ENCODE peak calls at places on chromosome 3, in six cellular contexts. H is aorta, F is BE2C, C is H7, T is right lobe of liver, M is ascending aorta. O is an unnamed sample.

GRCh38 chr3:170095771-170096170 is 58.0 kb downstream of the GPR160 start:
- DNase-seq in H (no peak), F (no peak), C (no peak), T (no peak), M (no peak), O (no peak)

GRCh38 chr3:146209371-146209770 is 41.5 kb downstream of the PLSCR4 start:
- DNase-seq in H (no peak), F (no peak), C (no peak), T (no peak), M (no peak), O (no peak)

GRCh38 chr3:53581671-53582070 is 87.3 kb downstream of the CACNA1D start:
- DNase-seq in H (no peak), F (no peak), C (no peak), T (no peak), M (no peak), O (no peak)

GRCh38 chr3:104133004-104133403 is 1233.7 kb upstream of the ALCAM start:
- DNase-seq in H (no peak), F (no peak), C (no peak), T (no peak), M (no peak), O (no peak)

GRCh38 chr3:81823882-81824395 is 62.5 kb upstream of the GBE1 start:
- DNase-seq in H (no peak), F (no peak), C (no peak), T (no peak), M (no peak), O (no peak)

GRCh38 chr3:45706133-45706808 is 17.1 kb downstream of the SACM1L start:
- DNase-seq in H (no peak), F (no peak), C (no peak), T (no peak), M (no peak), O (no peak)

GRCh38 chr3:3015472-3016089 is 94.6 kb downstream of the IL5RA start:
- DNase-seq in H (no peak), F (no peak), C (no peak), T (no peak), M (no peak), O (no peak)

GRCh38 chr3:4835616-4836043 is 143.6 kb upstream of the BHLHE40 start:
- DNase-seq in H (no peak), F (no peak), C (no peak), T (no peak), M (no peak), O (no peak)

GRCh38 chr3:61547625-61548024 is 13.7 kb upstream of the PTPRG start:
- DNase-seq in H (no peak), F (no peak), C (no peak), T (no peak), M (no peak), O (no peak)

GRCh38 chr3:123011484-123011883 is 16.1 kb downstream of the SEMA5B start:
- DNase-seq in H (no peak), F (no peak), C (no peak), T (no peak), M (no peak), O (no peak)

GRCh38 chr3:190385835-190386688 is 1.9 kb upstream of the CLDN16 start:
- DNase-seq in H (no peak), F (no peak), C (no peak), T (no peak), M (no peak), O (no peak)

GRCh38 chr3:45795882-45796765 is at the start of gene SLC6A20:
- DNase-seq in H (no peak), F (peak; percentile 11), C (peak; percentile 84), T (no peak), M (no peak), O (no peak)

GRCh38 chr3:149588909-149589308 is 68.9 kb downstream of the WWTR1 start:
- DNase-seq in H (no peak), F (no peak), C (no peak), T (no peak), M (no peak), O (no peak)

GRCh38 chr3:86800116-86800515 is 190.8 kb downstream of the VGLL3 start:
- DNase-seq in H (no peak), F (no peak), C (no peak), T (no peak), M (no peak), O (no peak)

GRCh38 chr3:71510485-71510884 is 73.0 kb downstream of the FOXP1 start:
- DNase-seq in H (peak; percentile 52), F (no peak), C (no peak), T (no peak), M (no peak), O (no peak)

DNA sequence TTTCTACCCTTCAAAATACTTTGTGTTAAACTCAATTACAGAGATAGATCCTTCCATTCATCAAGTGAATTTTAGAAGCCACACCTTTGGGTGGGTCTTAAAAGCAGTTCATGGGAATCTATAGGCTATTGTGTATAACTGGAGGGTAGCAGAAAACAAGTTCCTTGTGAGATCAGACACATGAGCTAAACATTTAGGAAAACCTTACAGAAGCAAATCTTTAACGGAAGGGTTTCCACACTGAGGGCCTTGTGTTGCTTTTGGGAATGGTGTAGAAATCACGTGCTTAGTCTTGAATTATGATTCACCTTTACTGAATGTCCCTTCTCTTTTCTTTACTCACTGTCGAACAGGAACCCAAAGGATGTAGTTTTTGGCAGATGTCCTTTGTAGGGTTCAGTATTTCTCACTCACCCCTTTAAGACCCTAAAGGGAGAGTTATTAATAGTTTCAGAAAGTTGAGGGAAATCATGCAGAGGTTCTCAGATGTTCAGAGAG is 257.3 kb upstream of the CTDSPL start:
- DNase-seq in H (no peak), F (no peak), C (no peak), T (no peak), M (no peak), O (no peak)
- H3K27me3 ChIP-seq in H (no peaks in the 10 kb centered on the region), F (no peaks in the 10 kb centered on the region), C (no peaks in the 10 kb centered on the region), T (no peaks in the 10 kb centered on the region), M (no peaks in the 10 kb centered on the region), O (no peaks in the 10 kb centered on the region)

GRCh38 chr3:16297991-16298885 is 33.2 kb downstream of the OXNAD1 start:
- DNase-seq in H (no peak), F (no peak), C (no peak), T (no peak), M (no peak), O (no peak)
- H3K4me3 ChIP-seq in H (no peak overlapping the region), F (no peak overlapping the region), C (no peak overlapping the region), T (no peak overlapping the region), M (no peak overlapping the region), O (no peak overlapping the region)

GRCh38 chr3:120743081-120743365 is 479 bp downstream of the GTF2E1 start:
- DNase-seq in H (no peak), F (no peak), C (no peak), T (no peak), M (no peak), O (no peak)

GRCh38 chr3:120742198-120743080 is at the start of the genes GTF2E1 and RABL3:
- DNase-seq in H (peak; percentile 97), F (peak; percentile 95), C (peak; percentile 92), T (peak; percentile 97), M (peak; percentile 99), O (peak; percentile 97)

GRCh38 chr3:120743556-120744195 is 1.1 kb downstream of the GTF2E1 start:
- DNase-seq in H (no peak), F (no peak), C (peak; percentile 9), T (no peak), M (no peak), O (no peak)

GRCh38 chr3:120741837-120742197 is 499 bp downstream of the RABL3 start:
- DNase-seq in H (no peak), F (no peak), C (no peak), T (no peak), M (no peak), O (no peak)

DNA sequence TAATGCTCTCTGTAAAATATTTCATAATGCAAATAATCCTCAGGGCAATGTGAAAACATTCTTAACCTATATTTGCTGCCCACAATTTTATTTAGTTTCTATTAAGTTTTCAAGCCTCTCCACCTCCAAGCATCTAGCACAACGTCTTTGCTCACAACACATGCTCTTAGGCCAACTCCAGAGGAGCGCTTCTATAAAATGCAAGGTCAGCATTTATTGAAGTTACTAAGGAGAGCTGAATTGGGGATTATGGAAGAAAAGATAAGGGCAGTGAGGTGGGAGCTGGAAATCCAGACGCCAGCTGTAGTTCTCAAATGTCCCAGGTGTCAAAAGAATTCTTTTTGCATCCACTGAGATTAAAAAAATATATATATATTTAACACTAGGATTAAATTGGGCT is 996 bp downstream of the RABL3 start:
- DNase-seq in H (no peak), F (no peak), C (no peak), T (no peak), M (no peak), O (no peak)
- H3K27me3 ChIP-seq in H (no peaks in the 10 kb centered on the region), F (no peaks in the 10 kb centered on the region), C (no peaks in the 10 kb centered on the region), T (no peaks in the 10 kb centered on the region), M (no peaks in the 10 kb centered on the region), O (no peaks in the 10 kb centered on the region)

GRCh38 chr3:128489860-128490649 is 2.9 kb downstream of the GATA2 start:
- DNase-seq in H (no peak), F (peak; percentile 67), C (peak; percentile 86), T (peak; percentile 56), M (peak; percentile 62), O (peak; percentile 59)
- H3K4me3 ChIP-seq in H (peak overlapping the region; percentile 37), F (peak overlapping the region; percentile 77), C (peak overlapping the region; percentile 41), T (peak overlapping the region; percentile 47), M (peak overlapping the region; percentile 71), O (peak overlapping the region; percentile 29)

GRCh38 chr3:177427540-177427939 is 230.3 kb upstream of the TBL1XR1 start:
- DNase-seq in H (no peak), F (no peak), C (no peak), T (no peak), M (no peak), O (no peak)

GRCh38 chr3:177425042-177425441 is 227.8 kb upstream of the TBL1XR1 start:
- DNase-seq in H (no peak), F (no peak), C (no peak), T (no peak), M (no peak), O (no peak)

GRCh38 chr3:177429066-177429465 is 231.8 kb upstream of the TBL1XR1 start:
- DNase-seq in H (no peak), F (no peak), C (no peak), T (no peak), M (no peak), O (no peak)

GRCh38 chr3:177426151-177426904 is 229.0 kb upstream of the TBL1XR1 start:
- DNase-seq in H (no peak), F (no peak), C (no peak), T (no peak), M (no peak), O (no peak)

DNA sequence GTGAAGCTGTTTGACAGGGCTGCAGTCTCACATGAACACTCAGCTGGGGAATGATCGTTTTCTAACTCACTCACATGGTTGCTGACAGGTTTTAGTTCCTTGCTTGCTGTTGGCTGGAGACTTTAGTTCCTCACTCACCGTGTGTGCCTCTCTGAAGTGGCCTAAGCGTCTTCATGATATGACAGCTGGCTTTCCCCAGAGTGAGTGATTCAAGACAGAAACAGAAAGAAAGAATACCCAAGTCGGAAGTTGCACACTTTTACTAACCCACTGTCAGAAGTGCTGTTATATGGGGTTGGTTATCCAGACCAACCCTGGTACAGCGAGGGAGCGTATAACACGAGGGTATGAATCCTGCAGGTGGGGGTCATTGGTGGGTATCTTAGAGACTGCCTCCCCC is 229.8 kb upstream of the TBL1XR1 start:
- DNase-seq in H (no peak), F (no peak), C (no peak), T (no peak), M (no peak), O (no peak)
- H3K27me3 ChIP-seq in H (no peaks in the 10 kb centered on the region), F (no peaks in the 10 kb centered on the region), C (no peaks in the 10 kb centered on the region), T (no peaks in the 10 kb centered on the region), M (no peaks in the 10 kb centered on the region), O (no peaks in the 10 kb centered on the region)